ENCODE peak calls at places on chromosomes 13 and 19, in six cellular contexts. U is cardiac muscle cell, M is ovary, O is neural crest cell, L is A549, P is fibroblast of villous mesenchyme. Z is an unnamed sample.
A peak's percentile ranks its signal among the peaks of the same experiment; 100 is the strongest.

GRCh38 chr13:99752373-99752772 is 219.2 kb downstream of the ZIC5 start:
- DNase-seq in L (no peak), U (no peak), O (no peak), P (no peak), M (no peak), Z (no peak)

GRCh38 chr13:36148436-36148835 is 17.3 kb upstream of the DCLK1 start:
- DNase-seq in L (no peak), P (no peak), U (no peak), O (no peak), M (no peak), Z (no peak)

GRCh38 chr13:109436841-109437240 is 349.5 kb downstream of the IRS2 start:
- DNase-seq in P (no peak), O (no peak), M (no peak), L (no peak), U (no peak), Z (peak; percentile 55)

GRCh38 chr19:53991224-53992113 is at the start of gene CACNG6:
- DNase-seq in O (peak; percentile 44), P (peak; percentile 74), U (peak; percentile 60), M (no peak), L (peak; percentile 93), Z (no peak)

GRCh38 chr19:4573682-4574081 is 14.2 kb upstream of the SEMA6B start:
- DNase-seq in O (no peak), M (no peak), L (no peak), U (no peak), P (no peak), Z (no peak)

GRCh38 chr13:105139380-105140285 is 1395.8 kb downstream of the EFNB2 start:
- DNase-seq in L (peak; percentile 52), U (peak; percentile 32), O (no peak), M (no peak), P (peak; percentile 8), Z (no peak)

GRCh38 chr13:29227560-29227959 is 367.9 kb downstream of the SLC7A1 start:
- DNase-seq in P (peak; percentile 23), O (no peak), M (no peak), U (no peak), L (no peak), Z (no peak)

GRCh38 chr19:29429021-29429420 is 96.8 kb upstream of the VSTM2B start:
- DNase-seq in P (no peak), O (no peak), L (no peak), U (no peak), M (no peak), Z (no peak)

GRCh38 chr13:92804346-92804745 is 422.3 kb upstream of the GPC6 start:
- DNase-seq in P (no peak), U (peak; percentile 23), M (no peak), L (no peak), O (no peak), Z (peak; percentile 12)

GRCh38 chr19:5356428-5356827 is 15.8 kb upstream of the PTPRS start:
- DNase-seq in L (no peak), P (no peak), U (no peak), O (no peak), M (no peak), Z (peak; percentile 30)

GRCh38 chr19:56309511-56310185 is 5.0 kb downstream of the ZSCAN5A start:
- DNase-seq in L (peak; percentile 64), O (peak; percentile 58), P (peak; percentile 32), M (no peak), U (peak; percentile 58), Z (peak; percentile 75)

GRCh38 chr13:34833562-34834182 is 108.4 kb upstream of the NBEA start:
- DNase-seq in P (no peak), O (no peak), L (peak; percentile 29), U (no peak), M (no peak), Z (peak; percentile 58)

GRCh38 chr13:48590141-48590863 is 57.4 kb upstream of the RCBTB2 start:
- DNase-seq in U (no peak), L (no peak), P (no peak), O (no peak), M (no peak), Z (no peak)

GRCh38 chr13:105159794-105160193 is 1375.7 kb downstream of the EFNB2 start:
- DNase-seq in O (no peak), L (no peak), P (no peak), M (no peak), U (no peak), Z (no peak)

GRCh38 chr13:110407531-110407930 is 100.4 kb downstream of the COL4A2 start:
- DNase-seq in P (no peak), L (no peak), U (no peak), O (no peak), M (no peak), Z (no peak)

GRCh38 chr19:23832717-23833327 is 74.1 kb upstream of the ZNF681 start:
- DNase-seq in P (no peak), O (no peak), U (no peak), M (no peak), L (no peak), Z (no peak)

GRCh38 chr13:23160241-23161175 is 20.3 kb upstream of the SGCG start:
- DNase-seq in U (peak; percentile 13), L (no peak), P (no peak), M (no peak), O (peak; percentile 13), Z (peak; percentile 2)

GRCh38 chr13:105908581-105908980 is 626.9 kb downstream of the EFNB2 start:
- DNase-seq in L (no peak), U (no peak), M (no peak), P (no peak), O (no peak), Z (no peak)

DNA sequence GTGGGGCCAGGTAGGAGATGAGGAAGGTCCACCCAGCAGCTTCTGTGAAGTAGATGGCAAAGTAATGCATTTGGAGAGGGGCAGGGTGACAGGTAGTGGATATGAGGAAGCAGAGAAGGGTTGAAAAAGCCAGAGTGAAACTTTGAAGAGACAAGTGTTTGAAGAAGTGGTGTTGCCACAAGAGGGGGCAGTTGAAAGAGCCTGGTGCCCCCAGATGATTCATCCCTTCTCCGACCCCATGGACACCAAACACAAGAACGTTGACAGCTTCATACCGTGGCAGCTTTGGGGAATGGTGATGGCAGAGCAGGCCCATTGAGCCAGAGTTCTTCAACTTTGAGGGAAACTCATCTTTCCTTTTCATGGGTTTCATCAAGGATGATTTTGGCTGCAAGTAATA is 19.9 kb downstream of the IFNL3 start:
- DNase-seq in O (no peak), M (no peak), U (no peak), P (no peak), L (peak; percentile 49), Z (no peak)
- TF ChIP-seq CTCF in O (no peak), M (no peak), U (no peak), P (no peak), L (no peak), Z (no peak)

GRCh38 chr13:30762643-30763042 is 27.3 kb downstream of the ALOX5AP start:
- DNase-seq in O (no peak), U (peak; percentile 54), L (no peak), P (no peak), M (no peak), Z (peak; percentile 17)

GRCh38 chr13:30757026-30757425 is 21.7 kb downstream of the ALOX5AP start:
- DNase-seq in M (no peak), U (peak; percentile 40), P (no peak), L (no peak), O (no peak), Z (no peak)

GRCh38 chr13:30755678-30756077 is 20.3 kb downstream of the ALOX5AP start:
- DNase-seq in U (no peak), M (no peak), L (no peak), O (no peak), P (no peak), Z (no peak)

GRCh38 chr13:30763786-30764440 is 28.6 kb downstream of the ALOX5AP start:
- DNase-seq in U (peak; percentile 30), L (no peak), O (no peak), M (no peak), P (no peak), Z (peak; percentile 18)

DNA sequence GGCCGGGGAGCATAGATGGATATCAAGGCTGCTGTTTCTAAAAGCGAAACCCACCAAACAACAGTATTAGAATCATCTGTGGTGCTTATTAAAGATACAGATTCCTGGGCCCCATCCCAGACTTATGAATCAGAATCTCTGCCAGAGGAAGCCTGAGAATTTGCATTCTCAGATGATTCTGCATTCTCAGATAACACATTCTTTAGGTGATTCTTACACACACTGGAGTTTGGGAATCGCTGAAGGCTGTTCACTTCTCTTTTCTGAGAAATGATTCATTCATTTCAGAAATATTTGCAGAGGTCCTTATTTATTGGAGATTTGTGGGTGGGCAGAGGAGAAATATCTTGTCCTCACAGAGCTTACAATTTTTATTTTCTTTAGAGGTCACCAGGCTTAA is 24.4 kb downstream of the ALOX5AP start:
- DNase-seq in P (no peak), O (no peak), U (peak; percentile 37), L (no peak), M (no peak), Z (no peak)
- TF ChIP-seq CTCF in P (no peak), O (no peak), U (no peak), L (no peak), M (no peak), Z (no peak)

DNA sequence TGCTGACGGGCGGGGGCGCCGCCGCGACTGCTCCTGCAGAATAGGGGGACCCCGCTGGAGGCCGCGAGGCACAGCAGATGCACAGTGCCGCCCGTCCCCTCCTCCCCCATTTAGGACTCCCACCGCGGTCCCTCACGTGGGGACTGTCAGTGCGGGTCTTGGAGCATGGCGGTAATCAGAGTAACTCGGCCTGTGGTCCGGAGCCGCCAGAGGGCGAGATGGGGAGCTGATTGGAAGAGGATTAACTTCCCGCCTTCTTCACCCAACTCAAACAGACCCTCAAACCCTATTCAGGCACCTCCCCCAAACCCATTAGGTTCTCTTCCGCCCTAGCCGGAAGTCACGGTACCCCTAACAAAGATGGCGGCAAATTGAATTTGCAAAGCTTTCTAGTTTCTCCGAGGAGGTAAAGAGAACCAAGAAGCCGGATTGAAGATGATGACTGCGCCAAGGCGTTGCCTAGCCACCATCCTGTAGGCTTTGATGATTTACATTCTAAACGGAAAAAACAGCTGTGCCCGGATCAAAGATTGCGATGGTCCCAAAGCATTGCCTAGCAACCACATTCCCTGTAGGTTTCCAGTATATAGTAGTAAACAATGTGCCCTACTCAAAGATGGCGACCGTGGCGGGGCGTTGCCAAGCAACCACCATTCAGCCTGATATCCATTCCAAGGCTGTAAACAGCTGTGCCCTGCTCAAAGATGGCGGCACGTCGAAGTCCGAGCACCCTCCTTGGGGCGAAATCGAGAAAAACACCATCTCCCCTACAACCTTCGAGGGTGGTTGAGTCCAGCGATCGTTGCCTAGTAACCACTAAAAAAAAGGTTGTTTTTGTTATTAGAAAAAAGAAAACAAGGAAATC is at the start of gene FUZ:
- DNase-seq in P (peak; percentile 99), L (peak; percentile 100), O (peak; percentile 86), M (peak; percentile 94), U (peak; percentile 99), Z (peak; percentile 96)
- TF ChIP-seq CTCF in P (peak; percentile 25), L (no peak), O (peak; percentile 43), M (peak; percentile 38), U (peak; percentile 41), Z (peak; percentile 19)

GRCh38 chr13:66205807-66206206 is 1024.3 kb downstream of the PCDH9 start:
- DNase-seq in L (no peak), O (no peak), M (no peak), P (no peak), U (no peak), Z (no peak)

GRCh38 chr13:66195238-66195637 is 1034.9 kb downstream of the PCDH9 start:
- DNase-seq in O (no peak), P (no peak), M (no peak), L (no peak), U (no peak), Z (no peak)

DNA sequence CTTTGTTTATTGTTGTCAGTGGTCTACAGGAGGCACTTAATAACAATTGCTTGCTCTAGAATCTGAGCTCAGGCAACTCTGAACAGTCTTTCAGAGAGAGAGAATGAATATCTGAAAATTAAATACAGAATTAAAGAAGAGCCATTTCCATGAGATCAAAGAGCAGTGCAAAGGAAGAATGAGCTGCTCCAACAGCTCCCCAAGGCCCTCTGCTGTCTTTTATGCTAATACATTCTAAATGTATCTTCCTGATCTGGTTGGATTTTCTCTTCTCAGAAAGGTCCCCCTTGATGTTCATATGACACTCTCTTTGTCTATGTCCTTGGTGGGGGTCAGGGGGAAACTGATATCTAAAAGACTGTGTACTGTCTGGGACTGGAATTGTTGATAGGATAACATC is 1029.6 kb downstream of the PCDH9 start:
- DNase-seq in L (no peak), U (peak; percentile 18), P (no peak), O (no peak), M (no peak), Z (no peak)
- TF ChIP-seq CTCF in L (no peak), U (no peak), P (no peak), O (no peak), M (no peak), Z (peak; percentile 21)